ENCODE peak calls at places on chromosomes 2 and 18, in six cellular contexts. One of them, this sample, is unnamed.

GRCh38 chr2:210376618-210377175 is 61.7 kb upstream of the MYL1 start:
- DNase-seq in Peyer's patch: no peak
- DNase-seq in ascending aorta: no peak
- DNase-seq in suprapubic skin: no peak
- DNase-seq in right atrium auricular region: no peak
- DNase-seq in tibial artery: no peak
- DNase-seq in this sample: no peak

GRCh38 chr2:166417669-166418068 is 41.9 kb upstream of the SCN9A start:
- DNase-seq in ascending aorta: no peak
- DNase-seq in Peyer's patch: no peak
- DNase-seq in tibial artery: no peak
- DNase-seq in right atrium auricular region: no peak
- DNase-seq in suprapubic skin: no peak
- DNase-seq in this sample: no peak

GRCh38 chr18:76658627-76659026 is 163.6 kb upstream of the ZNF516 start:
- DNase-seq in right atrium auricular region: no peak
- DNase-seq in suprapubic skin: no peak
- DNase-seq in tibial artery: no peak
- DNase-seq in Peyer's patch: no peak
- DNase-seq in ascending aorta: no peak
- DNase-seq in this sample: no peak

GRCh38 chr2:105789745-105790466 is 45.2 kb downstream of the NCK2 start:
- DNase-seq in suprapubic skin: no peak
- DNase-seq in right atrium auricular region: no peak
- DNase-seq in Peyer's patch: no peak
- DNase-seq in tibial artery: peak; percentile 61
- DNase-seq in ascending aorta: peak; percentile 47
- DNase-seq in this sample: no peak

GRCh38 chr2:215590353-215590752 is 154.5 kb upstream of the FN1 start:
- DNase-seq in tibial artery: no peak
- DNase-seq in Peyer's patch: no peak
- DNase-seq in right atrium auricular region: no peak
- DNase-seq in ascending aorta: no peak
- DNase-seq in suprapubic skin: no peak
- DNase-seq in this sample: no peak

GRCh38 chr18:49814147-49814499 is 790 bp upstream of the ACAA2 start:
- DNase-seq in ascending aorta: peak; percentile 38
- DNase-seq in right atrium auricular region: peak; percentile 81
- DNase-seq in Peyer's patch: no peak
- DNase-seq in tibial artery: peak; percentile 66
- DNase-seq in suprapubic skin: peak; percentile 89
- DNase-seq in this sample: peak; percentile 53

GRCh38 chr2:64437883-64438282 is 16.1 kb upstream of the LGALSL start:
- DNase-seq in right atrium auricular region: no peak
- DNase-seq in suprapubic skin: no peak
- DNase-seq in tibial artery: no peak
- DNase-seq in ascending aorta: no peak
- DNase-seq in Peyer's patch: no peak
- DNase-seq in this sample: no peak

GRCh38 chr2:134365356-134365755 is 111.5 kb downstream of the MGAT5 start:
- DNase-seq in ascending aorta: no peak
- DNase-seq in Peyer's patch: no peak
- DNase-seq in right atrium auricular region: no peak
- DNase-seq in tibial artery: no peak
- DNase-seq in suprapubic skin: no peak
- DNase-seq in this sample: no peak

GRCh38 chr2:64860936-64861335 is 128.3 kb upstream of the SLC1A4 start:
- DNase-seq in suprapubic skin: peak; percentile 2
- DNase-seq in Peyer's patch: no peak
- DNase-seq in tibial artery: no peak
- DNase-seq in ascending aorta: no peak
- DNase-seq in right atrium auricular region: no peak
- DNase-seq in this sample: no peak

GRCh38 chr2:69238449-69239031 is 148.5 kb downstream of the GFPT1 start:
- DNase-seq in Peyer's patch: no peak
- DNase-seq in ascending aorta: no peak
- DNase-seq in right atrium auricular region: no peak
- DNase-seq in tibial artery: no peak
- DNase-seq in suprapubic skin: no peak
- DNase-seq in this sample: no peak

GRCh38 chr2:239533917-239534316 is 133.1 kb upstream of the HDAC4 start:
- DNase-seq in tibial artery: peak; percentile 43
- DNase-seq in suprapubic skin: no peak
- DNase-seq in right atrium auricular region: no peak
- DNase-seq in ascending aorta: no peak
- DNase-seq in Peyer's patch: peak; percentile 51
- DNase-seq in this sample: no peak

GRCh38 chr2:191557841-191558240 is 120.1 kb upstream of the NABP1 start:
- DNase-seq in right atrium auricular region: no peak
- DNase-seq in tibial artery: no peak
- DNase-seq in suprapubic skin: no peak
- DNase-seq in ascending aorta: no peak
- DNase-seq in Peyer's patch: no peak
- DNase-seq in this sample: no peak

GRCh38 chr18:23580677-23581367 is 5.5 kb downstream of the NPC1 start:
- DNase-seq in suprapubic skin: no peak
- DNase-seq in Peyer's patch: no peak
- DNase-seq in ascending aorta: no peak
- DNase-seq in right atrium auricular region: no peak
- DNase-seq in tibial artery: no peak
- DNase-seq in this sample: no peak

GRCh38 chr18:49917742-49918141 is 104.4 kb upstream of the ACAA2 start:
- DNase-seq in suprapubic skin: no peak
- DNase-seq in ascending aorta: no peak
- DNase-seq in Peyer's patch: no peak
- DNase-seq in tibial artery: no peak
- DNase-seq in right atrium auricular region: no peak
- DNase-seq in this sample: no peak

GRCh38 chr18:23918395-23919032 is 96.0 kb upstream of the TTC39C start:
- DNase-seq in tibial artery: peak; percentile 87
- DNase-seq in suprapubic skin: peak; percentile 78
- DNase-seq in Peyer's patch: peak; percentile 74
- DNase-seq in ascending aorta: no peak
- DNase-seq in right atrium auricular region: peak; percentile 84
- DNase-seq in this sample: peak; percentile 71

GRCh38 chr2:237201461-237202287 is 116.0 kb downstream of the COPS8 start:
- DNase-seq in right atrium auricular region: peak; percentile 72
- DNase-seq in Peyer's patch: no peak
- DNase-seq in ascending aorta: no peak
- DNase-seq in tibial artery: peak; percentile 66
- DNase-seq in suprapubic skin: no peak
- DNase-seq in this sample: no peak

GRCh38 chr2:84879595-84880394 is 1.1 kb downstream of the TRABD2A start:
- DNase-seq in right atrium auricular region: peak; percentile 55
- DNase-seq in tibial artery: no peak
- DNase-seq in Peyer's patch: no peak
- DNase-seq in suprapubic skin: no peak
- DNase-seq in ascending aorta: no peak
- DNase-seq in this sample: no peak

GRCh38 chr2:216215991-216216390 is 106.8 kb downstream of the XRCC5 start:
- DNase-seq in Peyer's patch: no peak
- DNase-seq in tibial artery: no peak
- DNase-seq in suprapubic skin: no peak
- DNase-seq in right atrium auricular region: no peak
- DNase-seq in ascending aorta: no peak
- DNase-seq in this sample: no peak

GRCh38 chr2:183927367-183928355 is 670.7 kb upstream of the ZNF804A start:
- DNase-seq in ascending aorta: no peak
- DNase-seq in right atrium auricular region: no peak
- DNase-seq in suprapubic skin: no peak
- DNase-seq in tibial artery: no peak
- DNase-seq in Peyer's patch: no peak
- DNase-seq in this sample: no peak

GRCh38 chr2:58521803-58522602 is 280.9 kb upstream of the FANCL start:
- DNase-seq in Peyer's patch: no peak
- DNase-seq in suprapubic skin: no peak
- DNase-seq in tibial artery: no peak
- DNase-seq in right atrium auricular region: no peak
- DNase-seq in ascending aorta: no peak
- DNase-seq in this sample: no peak

GRCh38 chr2:200168641-200169265 is 137.7 kb upstream of the SPATS2L start:
- DNase-seq in ascending aorta: no peak
- DNase-seq in tibial artery: no peak
- DNase-seq in right atrium auricular region: no peak
- DNase-seq in Peyer's patch: no peak
- DNase-seq in suprapubic skin: no peak
- DNase-seq in this sample: no peak

GRCh38 chr2:33321236-33321731 is 155.2 kb upstream of the RASGRP3 start:
- DNase-seq in suprapubic skin: no peak
- DNase-seq in tibial artery: no peak
- DNase-seq in Peyer's patch: no peak
- DNase-seq in ascending aorta: no peak
- DNase-seq in right atrium auricular region: no peak
- DNase-seq in this sample: no peak

GRCh38 chr2:202831241-202831997 is 40.1 kb downstream of the ICA1L start:
- DNase-seq in ascending aorta: no peak
- DNase-seq in right atrium auricular region: no peak
- DNase-seq in tibial artery: peak; percentile 34
- DNase-seq in Peyer's patch: no peak
- DNase-seq in suprapubic skin: no peak
- DNase-seq in this sample: no peak

GRCh38 chr18:52979888-52980287 is 639.9 kb downstream of the DCC start:
- DNase-seq in ascending aorta: no peak
- DNase-seq in right atrium auricular region: no peak
- DNase-seq in tibial artery: no peak
- DNase-seq in Peyer's patch: no peak
- DNase-seq in suprapubic skin: no peak
- DNase-seq in this sample: no peak

GRCh38 chr2:31013311-31013710 is 124.9 kb downstream of the GALNT14 start:
- DNase-seq in suprapubic skin: peak; percentile 18
- DNase-seq in right atrium auricular region: no peak
- DNase-seq in ascending aorta: no peak
- DNase-seq in tibial artery: no peak
- DNase-seq in Peyer's patch: no peak
- DNase-seq in this sample: no peak

GRCh38 chr2:168643979-168644378 is 158.5 kb upstream of the NOSTRIN start:
- DNase-seq in suprapubic skin: no peak
- DNase-seq in Peyer's patch: no peak
- DNase-seq in right atrium auricular region: no peak
- DNase-seq in tibial artery: no peak
- DNase-seq in ascending aorta: no peak
- DNase-seq in this sample: no peak
- TF ChIP-seq CTCF in suprapubic skin: no peak
- TF ChIP-seq CTCF in Peyer's patch: no peak
- TF ChIP-seq CTCF in right atrium auricular region: no peak
- TF ChIP-seq CTCF in tibial artery: no peak
- TF ChIP-seq CTCF in ascending aorta: no peak
- TF ChIP-seq CTCF in this sample: no peak

DNA sequence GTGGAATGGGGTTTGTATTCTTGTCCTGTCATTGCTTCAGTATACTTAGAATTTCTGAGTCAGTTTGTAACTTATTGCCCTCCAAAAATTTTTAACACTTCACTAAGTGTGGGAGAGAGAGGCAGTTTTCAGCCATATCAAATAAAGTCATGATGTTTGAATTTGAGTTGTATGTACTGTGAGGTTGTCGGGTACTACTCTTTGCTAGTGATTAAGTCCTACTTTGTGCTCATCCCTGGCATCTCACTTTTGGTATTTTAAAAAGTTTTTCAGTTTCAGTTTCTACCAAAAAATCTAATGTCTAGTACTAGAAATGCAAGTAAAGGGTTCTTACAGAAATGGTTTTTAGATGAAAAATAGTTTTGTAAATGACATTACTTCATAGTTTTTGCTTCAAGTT is 40.7 kb downstream of the EIF5B start:
- DNase-seq in suprapubic skin: no peak
- DNase-seq in right atrium auricular region: no peak
- DNase-seq in Peyer's patch: no peak
- DNase-seq in ascending aorta: no peak
- DNase-seq in tibial artery: no peak
- DNase-seq in this sample: no peak
- H3K36me3 ChIP-seq in suprapubic skin: peaks cover 79% of the 10 kb centered on the region
- H3K36me3 ChIP-seq in right atrium auricular region: peaks cover 69% of the 10 kb centered on the region
- H3K36me3 ChIP-seq in Peyer's patch: no peaks in the 10 kb centered on the region
- H3K36me3 ChIP-seq in ascending aorta: peaks cover 76% of the 10 kb centered on the region
- H3K36me3 ChIP-seq in tibial artery: peaks cover 68% of the 10 kb centered on the region
- H3K36me3 ChIP-seq in this sample: peaks cover 5% of the 10 kb centered on the region

GRCh38 chr2:110840508-110840907 is 108.1 kb downstream of the ACOXL start:
- DNase-seq in suprapubic skin: no peak
- DNase-seq in ascending aorta: no peak
- DNase-seq in right atrium auricular region: no peak
- DNase-seq in tibial artery: no peak
- DNase-seq in Peyer's patch: no peak
- DNase-seq in this sample: no peak
- H3K27ac ChIP-seq in suprapubic skin: no peak overlapping the region
- H3K27ac ChIP-seq in ascending aorta: no peak overlapping the region
- H3K27ac ChIP-seq in right atrium auricular region: no peak overlapping the region
- H3K27ac ChIP-seq in tibial artery: no peak overlapping the region
- H3K27ac ChIP-seq in Peyer's patch: no peak overlapping the region
- H3K27ac ChIP-seq in this sample: no peak overlapping the region

GRCh38 chr2:66013456-66013855 is 421.5 kb upstream of the MEIS1 start:
- DNase-seq in Peyer's patch: no peak
- DNase-seq in suprapubic skin: no peak
- DNase-seq in right atrium auricular region: no peak
- DNase-seq in tibial artery: no peak
- DNase-seq in ascending aorta: no peak
- DNase-seq in this sample: no peak
- TF ChIP-seq CTCF in Peyer's patch: no peak
- TF ChIP-seq CTCF in suprapubic skin: no peak
- TF ChIP-seq CTCF in right atrium auricular region: peak; percentile 22
- TF ChIP-seq CTCF in tibial artery: no peak
- TF ChIP-seq CTCF in ascending aorta: no peak
- TF ChIP-seq CTCF in this sample: no peak

GRCh38 chr18:666628-667027 is 9.2 kb downstream of the TYMS start:
- DNase-seq in suprapubic skin: no peak
- DNase-seq in right atrium auricular region: no peak
- DNase-seq in tibial artery: no peak
- DNase-seq in Peyer's patch: no peak
- DNase-seq in ascending aorta: no peak
- DNase-seq in this sample: no peak

GRCh38 chr18:668263-668662 is 10.8 kb downstream of the TYMS start:
- DNase-seq in Peyer's patch: no peak
- DNase-seq in suprapubic skin: no peak
- DNase-seq in ascending aorta: no peak
- DNase-seq in right atrium auricular region: no peak
- DNase-seq in tibial artery: no peak
- DNase-seq in this sample: no peak

GRCh38 chr18:662197-662596 is 4.7 kb downstream of the TYMS start:
- DNase-seq in tibial artery: no peak
- DNase-seq in right atrium auricular region: no peak
- DNase-seq in Peyer's patch: no peak
- DNase-seq in ascending aorta: no peak
- DNase-seq in suprapubic skin: no peak
- DNase-seq in this sample: no peak

GRCh38 chr18:669077-669476 is 11.6 kb downstream of the TYMS start:
- DNase-seq in ascending aorta: no peak
- DNase-seq in tibial artery: no peak
- DNase-seq in suprapubic skin: no peak
- DNase-seq in right atrium auricular region: no peak
- DNase-seq in Peyer's patch: no peak
- DNase-seq in this sample: no peak

DNA sequence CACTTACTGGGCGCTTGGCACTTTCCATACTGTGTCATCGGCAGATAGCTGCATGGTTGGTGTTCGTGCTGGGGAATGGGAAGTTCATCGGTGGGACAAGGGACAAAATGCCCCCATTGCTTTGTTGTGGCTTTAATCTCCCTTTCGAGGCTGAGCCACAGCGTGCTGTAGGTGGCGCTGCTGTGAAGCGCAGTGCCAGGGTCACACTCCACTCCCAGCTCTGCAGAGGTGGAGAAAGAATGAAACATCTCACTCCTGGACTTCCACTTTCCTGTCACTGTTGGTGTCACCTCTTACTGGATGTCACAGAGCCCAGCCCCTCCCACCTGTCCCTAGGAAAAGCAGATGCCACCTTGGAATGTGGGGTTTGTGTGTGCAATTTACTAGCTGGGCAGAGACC is 8.7 kb downstream of the TYMS start:
- DNase-seq in Peyer's patch: no peak
- DNase-seq in ascending aorta: no peak
- DNase-seq in tibial artery: no peak
- DNase-seq in right atrium auricular region: no peak
- DNase-seq in suprapubic skin: no peak
- DNase-seq in this sample: no peak
- H3K36me3 ChIP-seq in Peyer's patch: no peaks in the 10 kb centered on the region
- H3K36me3 ChIP-seq in ascending aorta: peaks cover 13% of the 10 kb centered on the region
- H3K36me3 ChIP-seq in tibial artery: peaks cover 11% of the 10 kb centered on the region
- H3K36me3 ChIP-seq in right atrium auricular region: peaks cover 11% of the 10 kb centered on the region
- H3K36me3 ChIP-seq in suprapubic skin: peaks cover 13% of the 10 kb centered on the region
- H3K36me3 ChIP-seq in this sample: no peaks in the 10 kb centered on the region

This sample was measured in breast epithelium.